ENCODE peak calls at places on chromosome 17, in four cellular contexts. F, W, A and P are unnamed samples.
A peak's percentile ranks its signal among the peaks of the same experiment; 100 is the strongest.

GRCh38 chr17:32583053-32583452 is 96.3 kb downstream of the CDK5R1 start:
- DNase-seq in F (no peak), W (no peak), A (no peak), P (no peak)

GRCh38 chr17:28765038-28765437 is 21.2 kb downstream of the TRAF4 start:
- DNase-seq in F (no peak), W (no peak), A (no peak), P (no peak)

GRCh38 chr17:44589316-44590071 is 32.2 kb downstream of the FZD2 start:
- DNase-seq in F (no peak), W (no peak), A (no peak), P (no peak)

GRCh38 chr17:76204277-76204676 is 36.0 kb downstream of the RNF157 start:
- DNase-seq in F (no peak), W (no peak), A (peak; percentile 43), P (no peak)

GRCh38 chr17:81178136-81179091 is 12.4 kb upstream of the AATK start:
- DNase-seq in F (no peak), W (no peak), A (no peak), P (no peak)

GRCh38 chr17:76234354-76234679 is 6.0 kb downstream of the RNF157 start:
- DNase-seq in F (no peak), W (peak; percentile 32), A (no peak), P (no peak)

GRCh38 chr17:70804161-70804560 is 634.8 kb downstream of the KCNJ2 start:
- DNase-seq in F (no peak), W (no peak), A (no peak), P (no peak)

GRCh38 chr17:78723001-78723796 is 58.9 kb downstream of the CYTH1 start:
- DNase-seq in F (no peak), W (no peak), A (no peak), P (no peak)

GRCh38 chr17:43401293-43401692 is 2.5 kb downstream of the ARL4D start:
- DNase-seq in F (peak; percentile 59), W (no peak), A (no peak), P (no peak)

GRCh38 chr17:6498356-6498755 is 54.1 kb downstream of the PIMREG start:
- DNase-seq in F (no peak), W (no peak), A (no peak), P (no peak)

GRCh38 chr17:28576758-28577465 is at the start of gene ALDOC:
- DNase-seq in F (peak; percentile 27), W (peak; percentile 100), A (peak; percentile 86), P (peak; percentile 81)

GRCh38 chr17:57357830-57358426 is 101.6 kb downstream of the MSI2 start:
- DNase-seq in F (no peak), W (no peak), A (no peak), P (no peak)

GRCh38 chr17:55588858-55589257 is 77.6 kb upstream of the SMIM36 start:
- DNase-seq in F (no peak), W (no peak), A (no peak), P (no peak)

GRCh38 chr17:28555022-28555421 is 2.6 kb upstream of the UNC119 start:
- DNase-seq in F (no peak), W (no peak), A (no peak), P (no peak)

GRCh38 chr17:80980397-80981061 is 11.1 kb upstream of the CHMP6 start:
- DNase-seq in F (no peak), W (no peak), A (no peak), P (no peak)

GRCh38 chr17:27559506-27559931 is 71.5 kb upstream of the LGALS9 start:
- DNase-seq in F (no peak), W (no peak), A (peak; percentile 62), P (no peak)

GRCh38 chr17:56679148-56679766 is 85.8 kb downstream of the NOG start:
- DNase-seq in F (no peak), W (peak; percentile 39), A (peak; percentile 15), P (peak; percentile 15)

GRCh38 chr17:9658593-9659211 is 13.4 kb downstream of the USP43 start:
- DNase-seq in F (no peak), W (no peak), A (no peak), P (no peak)

GRCh38 chr17:7060165-7060890 is 16.4 kb upstream of the SLC16A11 start:
- DNase-seq in F (peak; percentile 99), W (peak; percentile 44), A (peak; percentile 59), P (peak; percentile 96)

GRCh38 chr17:78401246-78401645 is 22.8 kb downstream of the PGS1 start:
- DNase-seq in F (no peak), W (no peak), A (no peak), P (no peak)

GRCh38 chr17:66716236-66717026 is 118.5 kb upstream of the CACNG5 start:
- DNase-seq in F (no peak), W (peak; percentile 50), A (no peak), P (no peak)

GRCh38 chr17:76137026-76137350 is 4.1 kb downstream of the FOXJ1 start:
- DNase-seq in F (no peak), W (no peak), A (no peak), P (no peak)

GRCh38 chr17:45150911-45151809 is 2.9 kb downstream of the HEXIM1 start:
- DNase-seq in F (no peak), W (no peak), A (no peak), P (no peak)

GRCh38 chr17:66306413-66306812 is 4.0 kb downstream of the PRKCA start:
- DNase-seq in F (no peak), W (no peak), A (no peak), P (no peak)

GRCh38 chr17:79925242-79925957 is 86.2 kb upstream of the CBX4 start:
- DNase-seq in F (no peak), W (no peak), A (no peak), P (no peak)

GRCh38 chr17:2595200-2595599 is 1.7 kb downstream of the PAFAH1B1 start:
- DNase-seq in F (no peak), W (peak; percentile 10), A (no peak), P (no peak)

GRCh38 chr17:10512856-10513255 is 5.5 kb downstream of the MYH1 start:
- DNase-seq in F (no peak), W (no peak), A (no peak), P (no peak)

DNA sequence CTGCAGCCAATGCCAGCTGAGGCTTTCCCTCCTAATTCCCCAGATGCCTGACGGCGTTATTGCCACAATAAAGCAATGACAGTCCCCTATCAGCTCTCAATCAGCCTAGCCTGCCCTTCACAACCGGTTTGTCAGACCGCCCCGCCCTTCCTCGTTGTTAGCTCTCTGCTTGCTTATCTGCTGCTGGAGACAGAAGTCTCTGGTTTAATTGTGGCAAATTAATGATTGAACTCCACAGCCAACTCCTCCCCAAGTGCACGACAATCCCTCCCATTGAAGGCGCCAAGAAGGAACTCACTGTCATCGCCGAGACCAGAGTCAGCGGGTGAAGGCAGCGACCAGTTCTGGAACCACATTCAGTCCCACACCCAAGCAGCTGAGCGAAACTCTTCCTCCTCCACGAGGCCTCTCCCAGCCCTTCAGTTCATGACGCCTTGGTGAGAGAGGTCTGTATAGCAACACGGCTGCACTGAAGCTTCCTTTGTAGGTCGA is 474.4 kb downstream of the SLC39A11 start:
- DNase-seq in F (no peak), W (no peak), A (peak; percentile 92), P (peak; percentile 66)
- TF ChIP-seq SIN3A in F (no peak), W (no peak), A (no peak), P (peak; percentile 69)

GRCh38 chr17:1563786-1564613 is 1.4 kb upstream of the PITPNA start:
- DNase-seq in F (no peak), W (peak; percentile 67), A (no peak), P (no peak)

GRCh38 chr17:1560582-1561170 is 1.9 kb downstream of the PITPNA start:
- DNase-seq in F (no peak), W (no peak), A (no peak), P (no peak)

GRCh38 chr17:1562178-1562643 is 381 bp downstream of the PITPNA start:
- DNase-seq in F (no peak), W (peak; percentile 74), A (no peak), P (no peak)

GRCh38 chr17:1559743-1560581 is 2.6 kb downstream of the PITPNA start:
- DNase-seq in F (no peak), W (no peak), A (no peak), P (no peak)

GRCh38 chr17:1561420-1562177 is 993 bp downstream of the PITPNA start:
- DNase-seq in F (no peak), W (no peak), A (no peak), P (no peak)
- TF ChIP-seq TCF7L2 in F (no peak), W (no peak), A (no peak), P (no peak)

DNA sequence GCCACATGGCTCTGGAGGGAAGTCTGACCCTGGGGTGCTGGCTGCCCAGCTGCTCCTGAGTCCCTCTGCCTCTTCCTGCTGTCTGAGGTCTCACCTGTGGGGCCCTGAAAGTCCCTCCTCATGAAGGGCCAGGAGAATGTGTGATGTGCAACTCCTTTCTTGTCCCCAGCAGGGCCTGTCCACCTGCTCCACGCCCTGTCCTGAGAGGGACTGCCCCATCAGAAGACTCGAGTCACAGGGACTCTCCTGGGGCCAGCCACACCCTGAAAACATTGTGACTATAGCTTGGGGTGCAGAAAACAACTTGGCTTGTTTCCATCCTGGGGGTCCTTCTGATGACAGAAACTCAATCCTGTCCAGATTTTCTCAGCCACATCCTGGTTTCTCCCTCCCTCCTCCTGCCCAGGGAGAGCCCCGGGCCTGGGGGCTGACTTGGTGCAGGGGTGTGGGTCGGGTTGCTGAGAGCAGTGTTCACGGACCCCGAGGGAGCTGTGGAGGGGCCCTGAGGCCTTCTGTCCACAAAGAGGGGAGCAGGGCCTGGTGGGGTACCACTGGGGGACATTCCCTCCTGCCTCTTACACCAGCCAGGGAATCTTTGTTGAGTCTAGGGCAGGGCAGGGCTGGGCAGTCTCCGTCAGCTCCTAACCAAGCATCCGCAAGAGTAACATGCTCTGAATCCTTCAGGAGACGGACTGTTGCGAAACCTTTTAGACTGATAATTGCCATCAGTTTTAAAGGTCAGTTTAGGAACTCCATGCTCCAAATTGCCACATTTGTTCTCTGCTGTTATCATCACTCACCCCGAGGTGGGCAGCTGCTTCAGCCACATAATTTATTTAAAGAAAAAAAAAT is 45.9 kb downstream of the NT5M start:
- DNase-seq in F (no peak), W (no peak), A (peak; percentile 49), P (no peak)
- TF ChIP-seq SIN3A in F (no peak), W (no peak), A (no peak), P (no peak)

GRCh38 chr17:68539536-68540469 is 27.6 kb downstream of the PRKAR1A start:
- DNase-seq in F (no peak), W (no peak), A (peak; percentile 24), P (no peak)
- TF ChIP-seq TCF7L2 in F (no peak), W (no peak), A (no peak), P (no peak)

GRCh38 chr17:40765657-40766056 is 6.3 kb downstream of the KRT26 start:
- DNase-seq in F (no peak), W (no peak), A (no peak), P (no peak)

GRCh38 chr17:40760105-40761016 is 5.2 kb upstream of the KRT25 start:
- DNase-seq in F (no peak), W (no peak), A (no peak), P (no peak)

GRCh38 chr17:40763752-40764151 is 8.2 kb downstream of the KRT26 start:
- DNase-seq in F (no peak), W (no peak), A (no peak), P (no peak)
- TF ChIP-seq SIN3A in F (no peak), W (no peak), A (no peak), P (no peak)

GRCh38 chr17:8476741-8477140 is 41.1 kb downstream of the NDEL1 start:
- DNase-seq in F (no peak), W (no peak), A (no peak), P (no peak)
- TF ChIP-seq TCF7L2 in F (no peak), W (no peak), A (no peak), P (no peak)

DNA sequence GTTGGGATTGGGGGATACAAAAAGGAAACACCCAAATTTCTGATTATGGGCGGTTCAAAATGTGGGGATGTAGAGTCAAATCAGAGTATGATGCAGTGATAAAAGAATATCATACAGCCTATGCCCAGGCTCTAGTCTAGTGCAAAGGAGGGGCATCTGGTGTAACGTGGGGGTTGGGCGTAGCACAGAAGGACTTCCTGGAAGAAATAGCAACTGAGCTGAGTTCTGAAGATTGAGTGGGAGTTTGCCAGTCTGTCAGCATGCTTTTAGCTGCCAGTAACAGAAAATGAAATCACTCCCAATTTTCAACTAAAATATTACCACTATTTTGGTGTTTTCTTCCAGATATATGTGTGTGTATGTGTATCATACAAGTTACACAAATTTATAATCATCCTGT is 196.9 kb downstream of the SPECC1 start:
- DNase-seq in F (no peak), W (no peak), A (no peak), P (no peak)
- TF ChIP-seq SIN3A in F (no peak), W (no peak), A (no peak), P (no peak)